ENCODE peak calls at places on chromosomes 7 and 10, in seven cellular contexts. K is GM20000; F is activated naive CD8-positive, alpha-beta T cell treated with anti-CD3 and anti-CD28 coated beads for 36 hours; L is mesendoderm; I is stimulated activated naive B cell treated with anti-CD40 and anti-IgM and Interleukin-4, amounts not matched to agents 10 μg/mL and 1 μg/mL and 100 μg/mL, for 72 hours; J is activated naive CD4-positive, alpha-beta T cell treated with anti-CD3 and anti-CD28 coated beads, Interleukin-2, amount 10 ng/mL, durations not matched to agents 7 days and 5 days; C is A172. U is an unnamed sample.

GRCh38 chr7:107951896-107952295 is 51.1 kb downstream of the LAMB1 start:
- DNase-seq in K (no peak), F (no peak), L (no peak), I (no peak), J (no peak), C (no peak), U (no peak)

GRCh38 chr10:70715853-70716795 is 43.8 kb downstream of the ADAMTS14 start:
- DNase-seq in K (no peak), F (peak; percentile 20), L (peak; percentile 52), I (peak; percentile 16), J (no peak), C (peak; percentile 40), U (peak; percentile 34)

GRCh38 chr10:43131256-43131655 is 7.0 kb upstream of the CSGALNACT2 start:
- DNase-seq in K (no peak), F (no peak), L (no peak), I (no peak), J (no peak), C (no peak), U (no peak)

GRCh38 chr10:36177071-36177470 is 535.0 kb upstream of the FZD8 start:
- DNase-seq in K (no peak), F (no peak), L (no peak), I (no peak), J (no peak), C (no peak), U (no peak)

GRCh38 chr10:75944061-75944460 is 512.6 kb downstream of the LRMDA start:
- DNase-seq in K (no peak), F (no peak), L (no peak), I (no peak), J (no peak), C (no peak), U (no peak)

GRCh38 chr7:127941471-127941870 is 89.8 kb downstream of the LRRC4 start:
- DNase-seq in K (no peak), F (no peak), L (no peak), I (no peak), J (no peak), C (no peak), U (no peak)

GRCh38 chr10:89147256-89147655 is 59.9 kb downstream of the CH25H start:
- DNase-seq in K (no peak), F (no peak), L (no peak), I (no peak), J (no peak), C (peak; percentile 61), U (no peak)

GRCh38 chr7:156545989-156546388 is 94.6 kb upstream of the RNF32 start:
- DNase-seq in K (no peak), F (no peak), L (no peak), I (no peak), J (no peak), C (no peak), U (no peak)

GRCh38 chr10:131690805-131691239 is 210.0 kb upstream of the PPP2R2D start:
- DNase-seq in K (no peak), F (no peak), L (no peak), I (no peak), J (no peak), C (no peak), U (no peak)